ENCODE peak calls at places on chromosome 15, in nine cellular contexts. C, Z, Y, Q, S, X, W, J and P are unnamed samples.

GRCh38 chr15:77497942-77498361 is 77.3 kb downstream of the HMG20A start:
- DNase-seq in C (peak), Z (peak), Y (no peak), Q (peak), S (no peak), X (peak), W (no peak), J (no peak), P (no peak)

GRCh38 chr15:75857886-75858285 is 14.6 kb downstream of the UBE2Q2 start:
- DNase-seq in C (no peak), Z (no peak), Y (no peak), Q (no peak), S (no peak), X (no peak), W (no peak), J (no peak), P (no peak)

GRCh38 chr15:41544650-41545015 is 576 bp upstream of the RPAP1 start:
- DNase-seq in C (no peak), Z (no peak), Y (no peak), Q (peak), S (no peak), X (no peak), W (no peak), J (no peak), P (no peak)

GRCh38 chr15:75307778-75308390 is 25.2 kb downstream of the GOLGA6D start:
- DNase-seq in C (peak), Z (peak), Y (peak), Q (no peak), S (peak), X (no peak), W (peak), J (peak), P (no peak)

GRCh38 chr15:70466895-70467529 is 296.3 kb downstream of the UACA start:
- DNase-seq in C (peak), Z (peak), Y (peak), Q (peak), S (peak), X (peak), W (peak), J (peak), P (peak)

GRCh38 chr15:39657714-39658113 is 76.8 kb downstream of the THBS1 start:
- DNase-seq in C (peak), Z (peak), Y (no peak), Q (peak), S (no peak), X (peak), W (no peak), J (peak), P (no peak)

GRCh38 chr15:101625169-101625568 is 27.0 kb downstream of the TM2D3 start:
- DNase-seq in C (no peak), Z (no peak), Y (no peak), Q (no peak), S (no peak), X (no peak), W (no peak), J (no peak), P (no peak)

GRCh38 chr15:64288577-64288976 is 67.4 kb downstream of the CSNK1G1 start:
- DNase-seq in C (no peak), Z (no peak), Y (no peak), Q (peak), S (no peak), X (peak), W (no peak), J (no peak), P (no peak)

GRCh38 chr15:74962219-74962618 is 5.6 kb upstream of the RPP25 start:
- DNase-seq in C (no peak), Z (no peak), Y (no peak), Q (no peak), S (no peak), X (no peak), W (no peak), J (no peak), P (no peak)

GRCh38 chr15:90871716-90872480 is 3.5 kb downstream of the FURIN start:
- DNase-seq in C (no peak), Z (no peak), Y (peak), Q (no peak), S (peak), X (no peak), W (no peak), J (no peak), P (peak)

GRCh38 chr15:95793226-95793625 is 537.3 kb upstream of the NR2F2 start:
- DNase-seq in C (no peak), Z (no peak), Y (no peak), Q (peak), S (no peak), X (no peak), W (no peak), J (no peak), P (no peak)

GRCh38 chr15:100284191-100284590 is 57.6 kb downstream of the ADAMTS17 start:
- DNase-seq in C (no peak), Z (no peak), Y (no peak), Q (no peak), S (no peak), X (no peak), W (no peak), J (peak), P (no peak)

GRCh38 chr15:66253643-66254363 is at the start of gene MEGF11:
- DNase-seq in C (no peak), Z (peak), Y (peak), Q (peak), S (no peak), X (peak), W (no peak), J (no peak), P (peak)

GRCh38 chr15:96774216-96774615 is 443.7 kb downstream of the NR2F2 start:
- DNase-seq in C (no peak), Z (no peak), Y (no peak), Q (no peak), S (no peak), X (no peak), W (no peak), J (no peak), P (no peak)

GRCh38 chr15:62058327-62059028 is 1.8 kb downstream of the VPS13C start:
- DNase-seq in C (no peak), Z (no peak), Y (no peak), Q (no peak), S (no peak), X (no peak), W (no peak), J (no peak), P (no peak)

GRCh38 chr15:62059818-62060115 is 480 bp downstream of the VPS13C start:
- DNase-seq in C (peak), Z (peak), Y (peak), Q (peak), S (peak), X (peak), W (peak), J (no peak), P (peak)

GRCh38 chr15:62060116-62060895 is at the start of gene VPS13C:
- DNase-seq in C (peak), Z (peak), Y (peak), Q (peak), S (peak), X (peak), W (peak), J (peak), P (peak)

GRCh38 chr15:62060896-62061280 is 641 bp upstream of the VPS13C start:
- DNase-seq in C (no peak), Z (peak), Y (no peak), Q (no peak), S (peak), X (no peak), W (no peak), J (no peak), P (no peak)

GRCh38 chr15:62059108-62059817 is 984 bp downstream of the VPS13C start:
- DNase-seq in C (no peak), Z (peak), Y (no peak), Q (peak), S (peak), X (no peak), W (peak), J (peak), P (no peak)
- TF ChIP-seq CTCF in C (peak), Z (peak), Y (no peak), Q (peak), S (peak), X (no peak), W (peak), J (peak), P (no peak)

GRCh38 chr15:97995881-97996603 is 35.5 kb downstream of the ARRDC4 start:
- DNase-seq in C (no peak), Z (peak), Y (no peak), Q (peak), S (peak), X (peak), W (peak), J (peak), P (no peak)
- TF ChIP-seq CTCF in C (peak), Z (peak), Y (peak), Q (peak), S (peak), X (peak), W (peak), J (peak), P (no peak)

DNA sequence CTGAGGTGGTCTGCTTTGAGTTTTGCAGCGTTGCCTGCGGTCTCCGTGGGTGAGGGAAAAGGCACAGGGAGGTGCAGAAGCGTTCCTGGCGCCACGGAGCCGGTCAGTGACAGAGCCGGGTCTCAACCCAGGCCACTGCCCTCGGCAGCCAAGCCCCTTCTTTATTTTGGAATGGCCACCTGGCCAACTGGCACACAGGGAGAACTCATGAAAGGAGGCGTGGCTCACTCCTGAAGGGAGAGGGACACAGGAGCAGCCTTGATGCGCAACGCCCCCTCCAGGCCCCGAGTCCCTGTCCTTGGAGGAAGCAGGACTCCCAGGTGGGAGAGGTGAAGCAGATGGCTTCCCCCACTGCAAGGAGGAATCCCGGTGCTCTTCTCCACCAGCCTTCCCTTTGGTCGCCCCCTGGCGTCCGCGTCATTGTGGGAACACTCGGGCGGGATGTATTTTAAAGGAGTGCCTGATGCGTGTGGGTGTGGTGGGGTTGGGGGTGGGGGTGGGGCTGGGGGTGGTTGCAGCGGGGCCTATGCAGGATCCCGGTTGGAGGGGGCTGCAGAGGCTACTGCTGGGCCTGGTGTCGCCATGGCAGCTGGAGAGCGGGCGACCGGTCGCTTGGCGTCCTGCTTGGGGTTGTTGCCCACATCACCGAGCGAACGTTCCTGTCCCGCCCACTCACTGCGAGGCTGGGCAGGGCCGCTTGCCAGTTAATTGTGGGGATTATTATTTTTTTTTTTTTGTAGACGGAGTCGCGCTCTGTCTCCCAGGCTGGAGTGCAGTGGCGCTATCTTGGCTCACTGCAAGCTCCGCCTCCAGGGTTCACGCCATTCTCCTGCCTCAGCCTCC is 32.6 kb downstream of the APBA2 start:
- DNase-seq in C (no peak), Z (peak), Y (peak), Q (no peak), S (no peak), X (no peak), W (no peak), J (no peak), P (no peak)
- TF ChIP-seq CTCF in C (peak), Z (peak), Y (no peak), Q (no peak), S (no peak), X (no peak), W (no peak), J (no peak), P (no peak)

GRCh38 chr15:80682201-80682600 is 12.9 kb upstream of the ABHD17C start:
- DNase-seq in C (no peak), Z (no peak), Y (no peak), Q (no peak), S (no peak), X (no peak), W (no peak), J (no peak), P (no peak)
- TF ChIP-seq CTCF in C (no peak), Z (no peak), Y (no peak), Q (no peak), S (no peak), X (no peak), W (no peak), J (no peak), P (no peak)

DNA sequence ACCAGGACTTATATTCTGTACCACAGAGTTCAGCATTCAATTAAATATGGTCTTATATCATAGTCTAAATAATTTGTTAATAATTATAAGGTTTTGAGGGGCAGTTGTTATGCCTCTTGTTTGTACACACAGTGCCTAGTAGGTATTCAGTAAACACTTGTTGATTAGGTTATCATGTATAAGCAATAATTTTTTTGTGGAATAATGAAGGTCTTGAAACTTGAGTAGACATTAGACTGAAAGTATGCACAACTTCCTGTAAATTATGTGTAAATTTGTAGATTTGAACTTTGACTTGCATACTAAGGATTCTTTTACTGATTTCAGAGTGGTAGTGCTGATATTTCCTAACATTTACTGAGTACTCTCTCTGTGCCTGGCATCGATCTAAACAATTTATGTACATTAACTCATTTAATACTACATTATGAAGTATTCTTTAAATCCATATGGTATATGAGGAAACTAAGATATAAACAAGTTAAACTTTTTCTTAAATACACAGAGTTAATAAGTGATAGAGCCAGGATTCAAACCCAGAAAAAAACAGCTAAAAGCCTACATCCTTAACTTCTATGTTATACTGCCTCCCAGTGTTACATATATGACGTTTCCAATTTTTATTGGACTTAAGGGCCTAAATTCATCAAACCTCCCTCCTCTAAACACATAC is 65.1 kb downstream of the GLCE start:
- DNase-seq in C (no peak), Z (peak), Y (no peak), Q (peak), S (peak), X (peak), W (peak), J (peak), P (no peak)
- TF ChIP-seq CTCF in C (peak), Z (peak), Y (no peak), Q (peak), S (peak), X (peak), W (peak), J (no peak), P (no peak)

DNA sequence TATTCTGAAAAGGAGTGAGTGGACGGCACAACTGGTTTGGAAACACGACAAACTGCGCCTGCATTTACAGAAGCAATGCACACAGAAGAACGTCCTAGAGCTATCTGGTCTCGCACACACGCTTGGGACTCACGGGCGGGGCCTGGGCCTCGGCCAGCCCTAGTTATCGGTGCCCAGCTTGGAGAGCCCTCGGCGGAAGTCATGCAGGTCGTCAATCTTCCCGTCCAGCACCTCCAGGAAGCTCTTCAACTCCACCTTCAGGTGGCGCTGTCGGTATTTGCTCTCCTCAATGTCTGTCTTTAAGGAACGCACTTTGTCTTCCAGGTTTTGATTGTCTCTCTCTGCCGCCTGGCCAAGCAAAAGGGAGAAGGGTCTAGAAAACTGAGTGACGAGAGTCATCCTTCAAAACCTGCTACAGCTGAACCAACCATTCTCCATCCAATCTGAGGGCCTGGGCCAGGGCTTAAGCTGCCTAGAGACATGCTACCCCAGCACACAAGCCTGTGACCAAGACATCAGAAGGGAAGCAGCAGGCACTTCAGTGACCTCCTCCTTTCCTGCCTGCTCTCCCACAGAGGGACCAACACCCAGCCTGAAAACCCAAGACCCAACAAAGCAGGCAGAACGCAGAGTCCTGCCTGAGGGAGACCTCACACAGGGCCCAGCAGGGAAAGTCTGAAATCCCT is 40.3 kb downstream of the WHAMM start:
- DNase-seq in C (peak), Z (peak), Y (peak), Q (peak), S (peak), X (peak), W (peak), J (peak), P (peak)
- TF ChIP-seq CTCF in C (peak), Z (peak), Y (peak), Q (peak), S (peak), X (peak), W (peak), J (peak), P (peak)

GRCh38 chr15:27686376-27686775 is 412.7 kb downstream of the OCA2 start:
- DNase-seq in C (peak), Z (no peak), Y (no peak), Q (peak), S (no peak), X (peak), W (no peak), J (peak), P (no peak)
- TF ChIP-seq CTCF in C (no peak), Z (no peak), Y (no peak), Q (no peak), S (no peak), X (no peak), W (no peak), J (no peak), P (no peak)

DNA sequence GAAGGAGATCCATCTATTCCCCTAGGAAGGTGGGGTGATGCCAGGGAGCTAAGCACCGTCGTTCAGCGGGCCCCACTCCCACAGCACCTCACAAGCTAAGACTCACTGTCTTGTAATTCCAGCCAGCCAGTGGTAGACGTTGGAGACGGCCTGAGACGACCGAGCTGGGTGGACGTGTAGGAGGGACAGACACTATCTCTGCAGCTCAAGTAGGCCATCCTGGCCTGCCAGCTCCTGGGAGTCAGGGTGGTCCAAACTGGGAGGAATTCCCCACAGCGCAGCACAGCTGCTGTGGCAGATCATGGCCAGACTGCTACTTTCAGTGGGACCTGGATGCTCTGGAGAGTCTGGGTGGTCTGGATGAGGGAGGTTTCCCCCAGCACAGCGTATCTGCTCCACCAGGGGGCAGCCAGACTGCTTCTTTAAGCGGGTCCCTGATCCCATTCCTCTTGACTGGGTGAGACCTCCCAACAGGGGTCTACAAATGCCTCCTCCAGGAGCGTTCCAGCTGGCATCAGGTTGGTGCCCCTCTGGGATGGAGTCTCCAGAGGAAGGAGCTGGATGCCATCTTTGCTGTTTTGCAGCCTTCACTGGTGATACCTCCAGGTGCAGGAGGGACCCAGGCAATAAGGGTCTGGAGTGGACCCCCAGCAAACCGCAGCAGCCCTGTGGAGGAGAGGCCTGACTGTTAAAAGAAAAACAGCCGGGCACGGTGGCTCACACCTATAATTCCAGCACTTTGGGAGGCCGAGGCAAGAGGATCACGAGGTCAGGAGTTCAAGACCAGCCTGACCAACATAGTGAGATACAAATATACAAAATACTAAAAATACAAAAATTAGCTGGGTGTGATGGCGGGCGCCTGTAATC is 27.6 kb downstream of the GNB5 start:
- DNase-seq in C (no peak), Z (no peak), Y (peak), Q (no peak), S (no peak), X (no peak), W (peak), J (no peak), P (no peak)
- TF ChIP-seq CTCF in C (peak), Z (no peak), Y (peak), Q (peak), S (peak), X (no peak), W (peak), J (peak), P (peak)

GRCh38 chr15:67267951-67268941 is 13.7 kb downstream of the IQCH start:
- DNase-seq in C (no peak), Z (no peak), Y (no peak), Q (no peak), S (no peak), X (no peak), W (no peak), J (no peak), P (no peak)
- TF ChIP-seq CTCF in C (no peak), Z (no peak), Y (no peak), Q (no peak), S (no peak), X (no peak), W (no peak), J (no peak), P (no peak)

DNA sequence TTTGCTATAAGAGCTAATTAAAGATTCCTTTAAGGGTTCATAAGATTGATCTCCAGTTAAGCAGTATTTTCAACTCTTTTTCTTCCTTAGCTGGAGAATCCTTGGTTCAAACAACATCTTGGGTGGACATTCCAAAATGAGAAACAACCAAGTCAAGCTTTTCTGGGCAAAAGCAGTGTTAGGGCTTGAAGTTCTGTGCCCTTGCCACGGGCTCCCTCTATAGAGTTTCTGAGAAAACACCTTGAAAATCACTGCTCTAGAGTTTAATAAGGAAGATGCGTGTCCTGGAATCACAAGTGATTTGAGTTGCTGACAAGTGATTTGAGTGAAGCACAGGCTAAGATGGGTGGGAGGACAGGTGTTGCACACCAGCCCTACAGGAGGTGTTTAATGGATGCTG is 128.9 kb downstream of the SLCO3A1 start:
- DNase-seq in C (no peak), Z (peak), Y (no peak), Q (peak), S (no peak), X (no peak), W (no peak), J (no peak), P (no peak)
- TF ChIP-seq CTCF in C (no peak), Z (peak), Y (no peak), Q (no peak), S (no peak), X (no peak), W (no peak), J (peak), P (no peak)